ENCODE peak calls at places on chromosomes 4 and X, in six cellular contexts. N is mesenchymal stem cell, W is H9, O is mesendoderm, Z is H1, X is neuronal stem cell. Y is an unnamed sample.

GRCh38 chr4:7187297-7187592 is 5.1 kb upstream of the SORCS2 start:
- DNase-seq in N (no peak), W (peak), O (no peak), Z (no peak), X (no peak), Y (no peak)

GRCh38 chrX:154548028-154548316 is 552 bp downstream of the IKBKG start:
- DNase-seq in N (peak), W (no peak), O (no peak), Z (no peak), X (no peak), Y (peak)

GRCh38 chrX:134725103-134725690 is 66.9 kb upstream of the PLAC1 start:
- DNase-seq in N (no peak), W (no peak), O (no peak), Z (no peak), X (no peak), Y (no peak)

GRCh38 chrX:118216086-118216485 is 99.5 kb upstream of the KLHL13 start:
- DNase-seq in N (no peak), W (no peak), O (no peak), Z (no peak), X (no peak), Y (no peak)

GRCh38 chr4:4980818-4981217 is 38.4 kb downstream of the CYTL1 start:
- DNase-seq in N (no peak), W (no peak), O (no peak), Z (no peak), X (no peak), Y (no peak)

GRCh38 chr4:122992111-122992510 is 69.7 kb upstream of the NUDT6 start:
- DNase-seq in N (no peak), W (no peak), O (no peak), Z (no peak), X (no peak), Y (no peak)

GRCh38 chr4:7766086-7766485 is 173.6 kb downstream of the AFAP1 start:
- DNase-seq in N (no peak), W (no peak), O (no peak), Z (no peak), X (no peak), Y (no peak)

GRCh38 chr4:48635310-48635709 is 144.8 kb downstream of the FRYL start:
- DNase-seq in N (peak), W (no peak), O (peak), Z (no peak), X (no peak), Y (peak)

GRCh38 chr4:3727847-3728469 is 38.2 kb upstream of the ADRA2C start:
- DNase-seq in N (no peak), W (no peak), O (no peak), Z (no peak), X (no peak), Y (no peak)

GRCh38 chr4:152259866-152260265 is 276.0 kb downstream of the FBXW7 start:
- DNase-seq in N (no peak), W (no peak), O (no peak), Z (no peak), X (no peak), Y (peak)

GRCh38 chr4:155582031-155582430 is 84.6 kb upstream of the GUCY1A1 start:
- DNase-seq in N (no peak), W (no peak), O (no peak), Z (no peak), X (no peak), Y (no peak)

GRCh38 chr4:29805245-29805644 is 914.9 kb upstream of the PCDH7 start:
- DNase-seq in N (peak), W (no peak), O (peak), Z (no peak), X (no peak), Y (peak)

GRCh38 chr4:92231511-92231910 is 72.3 kb upstream of the GRID2 start:
- DNase-seq in N (no peak), W (no peak), O (no peak), Z (no peak), X (no peak), Y (peak)

GRCh38 chr4:109631709-109632108 is 71.5 kb downstream of the CASP6 start:
- DNase-seq in N (peak), W (peak), O (peak), Z (no peak), X (no peak), Y (peak)

GRCh38 chrX:31397119-31397518 is 325.3 kb upstream of the FTHL17 start:
- DNase-seq in N (peak), W (no peak), O (no peak), Z (no peak), X (no peak), Y (peak)

GRCh38 chrX:47181301-47181700 is 12.3 kb upstream of the UBA1 start:
- DNase-seq in N (no peak), W (no peak), O (no peak), Z (no peak), X (no peak), Y (no peak)

GRCh38 chrX:70613295-70613694 is 168.7 kb downstream of the DLG3 start:
- DNase-seq in N (peak), W (no peak), O (no peak), Z (no peak), X (no peak), Y (peak)

GRCh38 chr4:89511776-89512175 is 204.2 kb upstream of the GPRIN3 start:
- DNase-seq in N (no peak), W (no peak), O (peak), Z (no peak), X (no peak), Y (no peak)

GRCh38 chrX:9670136-9670905 is 95.3 kb downstream of the GPR143 start:
- DNase-seq in N (peak), W (no peak), O (peak), Z (no peak), X (no peak), Y (peak)

GRCh38 chrX:154097003-154097596 is 417 bp downstream of the MECP2 start:
- DNase-seq in N (peak), W (peak), O (peak), Z (no peak), X (peak), Y (peak)

GRCh38 chr4:153451931-153452660 is 14.1 kb upstream of the TMEM131L start:
- DNase-seq in N (peak), W (peak), O (peak), Z (peak), X (no peak), Y (no peak)

GRCh38 chrX:132592880-132593279 is 104.0 kb upstream of the MBNL3 start:
- DNase-seq in N (peak), W (peak), O (peak), Z (no peak), X (peak), Y (no peak)

GRCh38 chrX:30153881-30154260 is 61.5 kb upstream of the MAGEB2 start:
- DNase-seq in N (peak), W (no peak), O (no peak), Z (no peak), X (no peak), Y (peak)

GRCh38 chr4:125440814-125441213 is 126.1 kb downstream of the FAT4 start:
- DNase-seq in N (no peak), W (no peak), O (no peak), Z (no peak), X (no peak), Y (no peak)

GRCh38 chr4:829291-829690 is 3.4 kb upstream of the CPLX1 start:
- DNase-seq in N (no peak), W (no peak), O (no peak), Z (no peak), X (no peak), Y (no peak)

GRCh38 chr4:12211636-12212035 is 782.9 kb upstream of the HS3ST1 start:
- DNase-seq in N (no peak), W (no peak), O (no peak), Z (no peak), X (no peak), Y (no peak)

GRCh38 chr4:142818009-142818408 is 28.1 kb downstream of the INPP4B start:
- DNase-seq in N (no peak), W (no peak), O (no peak), Z (no peak), X (no peak), Y (peak)

GRCh38 chrX:8783100-8784098 is 17.8 kb downstream of the FAM9A start:
- DNase-seq in N (no peak), W (peak), O (peak), Z (peak), X (no peak), Y (peak)

GRCh38 chr4:99653921-99654890 is 3.4 kb downstream of the C4orf54 start:
- DNase-seq in N (no peak), W (no peak), O (no peak), Z (no peak), X (no peak), Y (no peak)

GRCh38 chrX:145910017-145910416 is 92.4 kb downstream of the SLITRK2 start:
- DNase-seq in N (no peak), W (no peak), O (peak), Z (no peak), X (no peak), Y (no peak)

GRCh38 chr4:32199639-32200038 is 1479.5 kb downstream of the PCDH7 start:
- DNase-seq in N (no peak), W (no peak), O (no peak), Z (no peak), X (no peak), Y (no peak)

GRCh38 chr4:67700119-67700873 is 659 bp downstream of the UBA6 start:
- DNase-seq in N (peak), W (no peak), O (no peak), Z (no peak), X (no peak), Y (peak)

GRCh38 chr4:67699603-67700002 is 1.4 kb downstream of the UBA6 start:
- DNase-seq in N (no peak), W (no peak), O (no peak), Z (no peak), X (no peak), Y (no peak)

GRCh38 chr4:67700874-67701850 is at the start of gene UBA6:
- DNase-seq in N (peak), W (peak), O (peak), Z (peak), X (peak), Y (peak)

GRCh38 chr4:67704843-67705242 is 3.9 kb upstream of the UBA6 start:
- DNase-seq in N (no peak), W (no peak), O (no peak), Z (no peak), X (no peak), Y (no peak)

GRCh38 chr4:67702166-67702565 is 1.2 kb upstream of the UBA6 start:
- DNase-seq in N (no peak), W (no peak), O (no peak), Z (no peak), X (no peak), Y (no peak)
- H3K9ac ChIP-seq in N (peak), W (no peak), O (no peak), Z (no peak), X (no peak), Y (no peak)

GRCh38 chr4:84691170-84691691 is 108.3 kb downstream of the CDS1 start:
- DNase-seq in N (peak), W (no peak), O (peak), Z (no peak), X (no peak), Y (peak)
- H2BK15ac ChIP-seq in N (no peak), W (no peak), O (no peak), Z (no peak), X (no peak), Y (no peak)

GRCh38 chr4:140721088-140721421 is 35.1 kb downstream of the TBC1D9 start:
- DNase-seq in N (no peak), W (no peak), O (no peak), Z (no peak), X (no peak), Y (no peak)
- H3K9ac ChIP-seq in N (no peak), W (no peak), O (no peak), Z (no peak), X (no peak), Y (no peak)

GRCh38 chr4:128462104-128462783 is 174.6 kb upstream of the PGRMC2 start:
- DNase-seq in N (no peak), W (no peak), O (no peak), Z (no peak), X (no peak), Y (no peak)

GRCh38 chr4:128455480-128455879 is 167.9 kb upstream of the PGRMC2 start:
- DNase-seq in N (no peak), W (no peak), O (no peak), Z (no peak), X (no peak), Y (no peak)

GRCh38 chr4:128461300-128462103 is 173.9 kb upstream of the PGRMC2 start:
- DNase-seq in N (peak), W (no peak), O (peak), Z (no peak), X (peak), Y (peak)

GRCh38 chr4:128463006-128463405 is 175.4 kb upstream of the PGRMC2 start:
- DNase-seq in N (no peak), W (no peak), O (no peak), Z (no peak), X (no peak), Y (no peak)

DNA sequence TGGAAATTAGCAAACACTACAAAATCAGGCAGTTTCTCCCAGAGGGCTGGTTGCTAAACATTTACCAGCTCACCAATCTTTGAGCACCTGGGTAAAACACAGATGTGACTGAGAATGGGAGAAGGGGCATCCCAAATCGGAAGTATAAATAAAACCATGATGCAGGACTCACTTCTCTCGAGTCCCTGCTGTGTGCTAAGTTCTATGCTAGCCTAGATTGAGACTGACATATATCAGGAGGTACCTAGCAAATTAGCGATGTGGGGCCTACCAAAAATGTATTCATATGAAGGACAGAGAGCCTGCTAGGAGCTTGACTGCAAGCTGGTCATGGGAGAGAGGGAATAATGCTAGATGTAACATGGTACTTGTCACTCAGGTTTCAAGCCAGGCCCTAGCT is 171.9 kb upstream of the PGRMC2 start:
- DNase-seq in N (no peak), W (no peak), O (no peak), Z (no peak), X (no peak), Y (no peak)
- H2BK15ac ChIP-seq in N (no peak), W (no peak), O (no peak), Z (no peak), X (no peak), Y (no peak)

GRCh38 chrX:13386636-13387035 is 66.8 kb upstream of the ATXN3L start:
- DNase-seq in N (no peak), W (no peak), O (no peak), Z (no peak), X (no peak), Y (no peak)

GRCh38 chrX:13383907-13384306 is 64.1 kb upstream of the ATXN3L start:
- DNase-seq in N (no peak), W (no peak), O (no peak), Z (no peak), X (no peak), Y (no peak)

GRCh38 chrX:13386092-13386491 is 66.2 kb upstream of the ATXN3L start:
- DNase-seq in N (no peak), W (no peak), O (no peak), Z (no peak), X (no peak), Y (no peak)

GRCh38 chrX:13389501-13389900 is 69.6 kb upstream of the ATXN3L start:
- DNase-seq in N (no peak), W (no peak), O (peak), Z (no peak), X (no peak), Y (no peak)

GRCh38 chrX:13387656-13388421 is 68.0 kb upstream of the ATXN3L start:
- DNase-seq in N (peak), W (no peak), O (no peak), Z (no peak), X (no peak), Y (peak)
- H3K9ac ChIP-seq in N (peak), W (no peak), O (no peak), Z (no peak), X (no peak), Y (no peak)

DNA sequence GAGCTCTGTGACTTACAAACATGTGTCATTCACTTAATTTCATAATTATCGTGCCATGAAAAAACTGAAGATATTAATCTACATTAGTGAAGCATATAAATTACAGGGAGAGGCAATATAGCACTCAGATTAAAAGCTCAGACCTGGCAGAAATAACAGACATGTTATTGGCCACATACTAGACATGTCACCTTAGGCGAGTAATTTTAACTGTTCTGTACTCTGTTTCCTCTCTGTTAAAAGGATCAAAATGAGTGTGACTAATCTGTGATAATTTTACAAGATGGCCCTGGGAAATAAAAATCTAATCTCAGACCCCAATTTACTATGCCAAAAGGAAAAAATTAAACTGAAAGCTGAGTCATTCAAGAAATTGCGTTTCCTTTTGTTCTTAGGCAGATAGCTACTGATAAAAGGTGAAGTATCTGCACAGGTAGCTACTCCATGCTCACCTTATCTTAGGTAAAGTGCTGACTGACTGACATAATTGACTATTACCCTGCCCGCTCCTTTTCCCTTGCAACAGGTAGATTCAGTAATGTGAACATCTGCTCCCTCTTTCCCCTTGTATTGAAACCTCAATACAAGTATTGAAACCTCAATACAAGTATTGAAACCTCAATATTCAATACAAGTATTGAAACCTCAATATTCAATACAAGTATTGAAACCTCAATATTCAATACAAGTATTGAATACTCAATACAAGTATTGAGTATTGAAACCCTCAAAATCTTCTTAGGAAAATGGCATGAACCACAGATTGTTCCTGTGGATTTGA is 33.2 kb downstream of the RELL1 start:
- DNase-seq in N (no peak), W (no peak), O (no peak), Z (no peak), X (no peak), Y (no peak)
- H2BK15ac ChIP-seq in N (no peak), W (no peak), O (peak), Z (no peak), X (no peak), Y (no peak)

GRCh38 chr4:159768011-159768410 is 665.1 kb downstream of the RAPGEF2 start:
- DNase-seq in N (peak), W (no peak), O (no peak), Z (no peak), X (no peak), Y (no peak)
- H3K9ac ChIP-seq in N (no peak), W (no peak), O (no peak), Z (no peak), X (no peak), Y (no peak)

GRCh38 chr4:138334346-138335016 is 92.3 kb upstream of the SLC7A11 start:
- DNase-seq in N (no peak), W (no peak), O (no peak), Z (no peak), X (no peak), Y (no peak)

GRCh38 chr4:138341739-138342415 is 99.7 kb upstream of the SLC7A11 start:
- DNase-seq in N (no peak), W (no peak), O (no peak), Z (no peak), X (no peak), Y (no peak)

GRCh38 chr4:138344064-138344463 is 101.9 kb upstream of the SLC7A11 start:
- DNase-seq in N (no peak), W (no peak), O (no peak), Z (no peak), X (no peak), Y (no peak)

DNA sequence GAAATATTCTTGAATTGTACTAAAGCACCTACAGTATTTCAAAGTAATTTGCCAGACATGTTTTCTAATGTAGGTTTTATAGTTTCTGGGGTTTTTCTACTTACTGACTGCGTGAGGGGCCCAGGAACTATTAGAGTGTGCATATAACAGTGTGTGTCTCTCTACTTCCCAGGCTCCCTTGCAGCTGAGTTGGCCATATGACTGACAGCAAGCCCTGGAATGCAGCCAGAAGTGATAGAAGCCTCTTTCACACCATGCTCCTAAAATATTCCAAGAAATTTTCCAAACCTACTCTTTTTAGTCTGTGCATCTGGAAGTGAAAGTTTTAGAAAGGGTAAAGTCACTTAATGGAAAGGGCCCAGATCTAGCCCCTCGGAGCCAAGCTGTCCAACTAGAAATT is 96.7 kb upstream of the SLC7A11 start:
- DNase-seq in N (no peak), W (no peak), O (no peak), Z (no peak), X (no peak), Y (no peak)
- H2BK15ac ChIP-seq in N (no peak), W (no peak), O (no peak), Z (no peak), X (no peak), Y (no peak)